ENCODE peak calls at places on chromosome 12, in seven cellular contexts. O is heart left ventricle, R is IMR-90, P is astrocyte, W is fibroblast of lung, X is tibial artery, V is lung. F is an unnamed sample. For H3K4me1, the result is how much of the 10 kb centered on the place peaks cover.

GRCh38 chr12:103269962-103270361 is 225.8 kb downstream of the C12orf42 start:
- DNase-seq in X (no peak), W (no peak), P (peak), O (no peak), V (no peak), R (peak), F (no peak)

GRCh38 chr12:7229741-7230140 is 40.3 kb downstream of the PEX5 start:
- DNase-seq in P (no peak), V (no peak), R (no peak), X (no peak), W (no peak), O (no peak), F (no peak)

GRCh38 chr12:22709292-22709691 is 84.3 kb downstream of the ETNK1 start:
- DNase-seq in R (no peak), W (peak), X (no peak), O (no peak), P (no peak), V (no peak), F (no peak)

GRCh38 chr12:93002278-93003054 is 73.4 kb upstream of the EEA1 start:
- DNase-seq in W (peak), O (no peak), P (peak), R (peak), X (peak), V (no peak), F (no peak)

GRCh38 chr12:20950248-20950647 is 139.7 kb downstream of the SLCO1B3 start:
- DNase-seq in R (no peak), P (no peak), V (no peak), X (no peak), O (no peak), W (no peak), F (no peak)

GRCh38 chr12:16198884-16199283 is 78.6 kb downstream of the SLC15A5 start:
- DNase-seq in R (no peak), W (no peak), O (no peak), V (no peak), P (no peak), X (no peak), F (no peak)

GRCh38 chr12:52636189-52636588 is 15.8 kb downstream of the KRT2 start:
- DNase-seq in O (no peak), P (no peak), R (no peak), W (no peak), X (no peak), V (no peak), F (no peak)

GRCh38 chr12:34392741-34393085 is 370.4 kb downstream of the ALG10 start:
- DNase-seq in V (no peak), P (no peak), R (no peak), O (no peak), X (peak), W (no peak), F (no peak)

GRCh38 chr12:62604856-62605255 is 138.2 kb downstream of the MON2 start:
- DNase-seq in O (no peak), X (no peak), P (peak), W (peak), V (no peak), R (peak), F (no peak)

GRCh38 chr12:71312767-71313375 is 126.7 kb upstream of the LGR5 start:
- DNase-seq in R (no peak), V (no peak), P (peak), O (no peak), X (no peak), W (peak), F (no peak)

GRCh38 chr12:86931714-86932113 is 675.5 kb upstream of the MGAT4C start:
- DNase-seq in O (no peak), W (no peak), V (no peak), X (no peak), P (no peak), R (no peak), F (no peak)

DNA sequence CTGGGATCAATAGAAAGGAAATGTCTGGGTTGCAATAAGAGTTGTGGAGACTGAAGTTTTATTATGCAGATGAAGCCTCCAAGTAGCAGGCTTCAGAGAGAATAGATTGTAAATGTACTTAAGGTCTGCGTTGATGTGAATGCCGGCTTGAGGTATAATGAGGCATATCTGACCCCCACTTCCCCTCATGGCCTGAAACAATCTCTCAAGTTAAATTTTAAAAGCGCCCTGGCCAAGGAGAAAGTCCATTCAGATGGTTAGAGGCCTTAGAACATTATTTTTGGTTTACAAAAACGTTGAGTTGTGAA is 28.3 kb upstream of the HIGD1C start:
- DNase-seq in V (no peak), P (peak), W (no peak), X (no peak), O (no peak), R (no peak), F (no peak)
- H3K4me1 ChIP-seq in V (under half), P (under half), W (under half), X (under half), O (under half), R (under half), F (under half)

DNA sequence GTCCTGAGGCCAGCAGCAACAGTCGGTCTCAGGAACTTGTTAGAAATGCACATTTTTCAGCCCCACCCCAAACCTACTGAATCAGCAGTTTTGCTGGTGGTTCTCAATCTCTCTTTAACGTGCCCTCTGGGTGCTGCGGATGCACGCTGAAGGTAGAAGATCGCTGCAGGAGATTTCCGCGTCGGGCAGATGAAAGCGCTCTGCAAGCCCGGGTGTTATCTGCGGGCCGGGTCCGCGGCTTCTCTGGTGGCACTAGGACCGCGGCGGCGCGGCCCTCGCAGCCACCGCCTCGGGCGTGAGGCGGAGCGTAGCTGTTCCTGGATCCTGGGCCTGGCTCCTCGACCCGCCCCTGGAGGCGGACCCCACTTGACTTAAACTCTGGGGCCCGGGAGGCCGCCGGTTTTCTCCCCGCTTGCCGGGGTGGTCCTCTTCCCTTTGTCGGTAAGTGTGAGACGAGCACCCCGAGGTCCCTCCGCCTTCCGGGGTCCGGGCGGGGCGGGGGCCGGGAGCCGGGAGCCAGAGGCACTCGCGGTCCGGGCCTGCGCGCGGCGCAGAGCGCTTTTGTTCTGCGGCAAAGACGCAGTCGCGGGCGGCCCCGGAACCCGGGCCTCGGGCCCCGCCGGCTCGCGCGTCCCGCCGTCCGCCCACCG is at the start of gene RESF1:
- DNase-seq in V (peak), W (peak), X (peak), O (peak), P (peak), R (peak), F (peak)
- H3K4me1 ChIP-seq in V (under half), W (under half), X (under half), O (under half), P (under half), R (under half), F (under half)

GRCh38 chr12:113478351-113479011 is 6.8 kb upstream of the LHX5 start:
- DNase-seq in W (no peak), P (no peak), X (no peak), V (no peak), O (no peak), R (no peak), F (no peak)
- H3K4me1 ChIP-seq in W (under half), P (under half), X (under half), V (under half), O (under half), R (under half), F (under half)

GRCh38 chr12:106747973-106748436 is 26.5 kb upstream of the RIC8B start:
- DNase-seq in W (no peak), V (no peak), P (no peak), O (no peak), X (no peak), R (no peak), F (peak)

GRCh38 chr12:106753526-106753925 is 21.0 kb upstream of the RIC8B start:
- DNase-seq in V (no peak), O (no peak), W (no peak), X (no peak), R (no peak), P (no peak), F (peak)

GRCh38 chr12:106745181-106745745 is 29.2 kb upstream of the RIC8B start:
- DNase-seq in V (no peak), O (no peak), W (no peak), P (no peak), R (no peak), X (no peak), F (no peak)

GRCh38 chr12:106754331-106754730 is 20.2 kb upstream of the RIC8B start:
- DNase-seq in P (no peak), X (no peak), W (no peak), V (no peak), O (no peak), R (no peak), F (no peak)

GRCh38 chr12:106750524-106750923 is 24.0 kb upstream of the RIC8B start:
- DNase-seq in O (no peak), R (no peak), W (no peak), P (no peak), V (no peak), X (no peak), F (no peak)
- H3K4me1 ChIP-seq in O (under half), R (under half), W (under half), P (under half), V (under half), X (under half), F (under half)

GRCh38 chr12:108823804-108824203 is 33.6 kb downstream of the SSH1 start:
- DNase-seq in X (no peak), W (no peak), P (no peak), O (no peak), R (no peak), V (no peak), F (no peak)
- H3K4me1 ChIP-seq in X (half or more), W (under half), P (half or more), O (half or more), R (under half), V (under half), F (under half)

GRCh38 chr12:124852911-124853441 is 10.7 kb downstream of the SCARB1 start:
- DNase-seq in P (no peak), R (no peak), V (no peak), X (no peak), O (no peak), W (no peak), F (no peak)
- H3K4me1 ChIP-seq in P (under half), R (under half), V (under half), X (under half), O (under half), W (under half), F (under half)